ENCODE peak calls at places on chromosomes 12 and 14, in five cellular contexts. I is substantia nigra; D is T-cell; W is stimulated activated CD4-positive, alpha-beta T cell treated with anti-CD3 and anti-CD28 coated beads, Interleukin-1b, Interleukin-23, amount 100 ng/mL, for 4 hours; G is adipocyte. U is an unnamed sample.

GRCh38 chr12:80636832-80637231 is 70.6 kb upstream of the MYF6 start:
- DNase-seq in I (no peak), D (no peak), G (peak), W (no peak), U (no peak)

GRCh38 chr14:105945891-105946290 is 419.5 kb downstream of the TMEM121 start:
- DNase-seq in W (no peak), G (no peak), D (peak), I (no peak), U (no peak)

GRCh38 chr12:94832780-94833760 is 170.4 kb downstream of the NDUFA12 start:
- DNase-seq in D (no peak), W (no peak), I (no peak), G (peak), U (no peak)

GRCh38 chr12:106883421-106883820 is 72.3 kb upstream of the TMEM263 start:
- DNase-seq in G (no peak), W (no peak), I (no peak), D (no peak), U (no peak)

GRCh38 chr12:131825146-131825892 is 2.9 kb upstream of the MMP17 start:
- DNase-seq in I (no peak), W (no peak), G (peak), D (no peak), U (no peak)

GRCh38 chr12:90631581-90631980 is 323.4 kb downstream of the CCER1 start:
- DNase-seq in I (no peak), W (no peak), G (peak), D (no peak), U (no peak)

GRCh38 chr12:46891306-46891705 is 65.5 kb upstream of the SLC38A4 start:
- DNase-seq in D (no peak), I (no peak), W (no peak), G (peak), U (no peak)

GRCh38 chr12:79690156-79690605 is 583 bp downstream of the PAWR start:
- DNase-seq in G (peak), I (no peak), D (no peak), W (peak), U (no peak)

GRCh38 chr14:104216457-104216856 is 78.1 kb downstream of the KIF26A start:
- DNase-seq in D (no peak), W (no peak), G (no peak), I (no peak), U (no peak)

GRCh38 chr14:94679106-94679819 is 67.1 kb downstream of the SERPINA3 start:
- DNase-seq in I (no peak), D (no peak), G (no peak), W (no peak), U (no peak)

GRCh38 chr12:40344312-40344711 is 119.5 kb downstream of the LRRK2 start:
- DNase-seq in W (no peak), G (no peak), D (no peak), I (no peak), U (no peak)

GRCh38 chr12:104494816-104495158 is 38.0 kb downstream of the CHST11 start:
- DNase-seq in G (peak), W (no peak), I (no peak), D (no peak), U (no peak)

GRCh38 chr14:59347511-59347900 is 117.7 kb downstream of the GPR135 start:
- DNase-seq in G (no peak), D (no peak), W (no peak), I (no peak), U (no peak)

GRCh38 chr14:55438066-55438683 is 2.2 kb downstream of the TBPL2 start:
- DNase-seq in D (no peak), I (no peak), G (peak), W (no peak), U (no peak)

GRCh38 chr14:105853907-105854599 is 327.7 kb downstream of the TMEM121 start:
- DNase-seq in G (no peak), I (no peak), W (no peak), D (no peak), U (no peak)

GRCh38 chr14:24563505-24563904 is 12.5 kb downstream of the CTSG start:
- DNase-seq in G (no peak), W (no peak), I (no peak), D (no peak), U (no peak)

GRCh38 chr12:57603758-57604453 is 718 bp upstream of the DTX3 start:
- DNase-seq in G (peak), D (no peak), W (no peak), I (no peak), U (peak)

GRCh38 chr14:36167431-36167830 is 9.1 kb downstream of the PTCSC3 start:
- DNase-seq in I (no peak), G (no peak), D (no peak), W (no peak), U (no peak)

GRCh38 chr12:47534695-47535094 is 171.1 kb downstream of the RPAP3 start:
- DNase-seq in W (no peak), D (no peak), I (no peak), G (peak), U (no peak)

GRCh38 chr14:89443002-89443660 is 26.1 kb upstream of the FOXN3 start:
- DNase-seq in G (peak), D (no peak), I (no peak), W (no peak), U (no peak)

GRCh38 chr12:91139981-91140659 is 28.8 kb upstream of the LUM start:
- DNase-seq in I (no peak), W (no peak), G (peak), D (no peak), U (no peak)

GRCh38 chr14:44339256-44339655 is 167.8 kb downstream of the FSCB start:
- DNase-seq in G (no peak), D (no peak), I (no peak), W (no peak), U (no peak)

GRCh38 chr12:70748809-70749208 is 111.6 kb upstream of the PTPRB start:
- DNase-seq in D (no peak), W (no peak), G (no peak), I (no peak), U (no peak)

GRCh38 chr14:51260225-51260624 is 20.2 kb downstream of the TMX1 start:
- DNase-seq in G (no peak), W (no peak), I (no peak), D (no peak), U (no peak)

GRCh38 chr12:20142295-20142694 is 226.0 kb upstream of the PDE3A start:
- DNase-seq in W (no peak), G (peak), I (no peak), D (no peak), U (no peak)

GRCh38 chr12:75820848-75821578 is 210.6 kb downstream of the PHLDA1 start:
- DNase-seq in D (no peak), G (no peak), W (no peak), I (no peak), U (no peak)

GRCh38 chr14:31090872-31091764 is 64.9 kb upstream of the STRN3 start:
- DNase-seq in D (no peak), I (no peak), G (peak), W (no peak), U (no peak)

GRCh38 chr14:105193916-105194782 is 13.0 kb upstream of the NUDT14 start:
- DNase-seq in W (peak), I (no peak), D (peak), G (no peak), U (no peak)

GRCh38 chr12:51326762-51327439 is 2.9 kb upstream of the BIN2 start:
- DNase-seq in I (no peak), D (no peak), W (no peak), G (peak), U (no peak)

GRCh38 chr12:26124491-26125450 is at the start of gene BHLHE41:
- DNase-seq in D (no peak), W (no peak), I (peak), G (peak), U (peak)

GRCh38 chr12:103495783-103496456 is at the start of gene C12orf42:
- DNase-seq in W (peak), I (no peak), D (peak), G (peak), U (no peak)

GRCh38 chr12:105335856-105336255 is 5.4 kb downstream of the C12orf75 start:
- DNase-seq in D (no peak), W (no peak), I (no peak), G (no peak), U (no peak)

GRCh38 chr14:104084251-104085002 is 1.1 kb upstream of the ASPG start:
- DNase-seq in D (no peak), W (no peak), I (no peak), G (no peak), U (no peak)

GRCh38 chr12:3489057-3489456 is 1.9 kb upstream of the PRMT8 start:
- DNase-seq in I (no peak), W (no peak), D (no peak), G (peak), U (peak)

GRCh38 chr12:66144796-66145754 is 14.5 kb upstream of the LLPH start:
- DNase-seq in W (no peak), I (no peak), G (peak), D (no peak), U (no peak)